ENCODE peak calls at places on chromosome 6, in six cellular contexts. X, J, C, L, P and E are unnamed samples. For H3K9me3, the result is how much of the 10 kb centered on the place peaks cover.

GRCh38 chr6:109793793-109794192 is 102.7 kb downstream of the FIG4 start:
- DNase-seq in C (no peak), J (no peak), X (peak), L (peak), P (no peak), E (peak)

GRCh38 chr6:25010166-25010565 is 74.4 kb upstream of the RIPOR2 start:
- DNase-seq in P (no peak), C (no peak), X (no peak), J (no peak), L (peak), E (no peak)

GRCh38 chr6:2471474-2471873 is 226.1 kb upstream of the GMDS start:
- DNase-seq in J (no peak), X (no peak), L (no peak), P (no peak), C (no peak), E (no peak)

GRCh38 chr6:20581070-20581469 is 46.8 kb downstream of the CDKAL1 start:
- DNase-seq in X (no peak), C (no peak), L (no peak), J (no peak), P (no peak), E (no peak)

GRCh38 chr6:115302731-115303130 is 758.0 kb downstream of the FRK start:
- DNase-seq in X (no peak), L (no peak), C (no peak), J (no peak), P (no peak), E (no peak)

GRCh38 chr6:37061157-37061804 is 55.8 kb downstream of the FGD2 start:
- DNase-seq in X (no peak), C (no peak), P (no peak), J (no peak), L (no peak), E (no peak)

GRCh38 chr6:125201961-125202729 is 48.6 kb downstream of the TPD52L1 start:
- DNase-seq in L (peak), C (no peak), X (peak), P (no peak), J (no peak), E (peak)

GRCh38 chr6:40348591-40348990 is 238.6 kb downstream of the LRFN2 start:
- DNase-seq in L (no peak), C (no peak), X (no peak), J (peak), P (no peak), E (no peak)

GRCh38 chr6:111918825-111919224 is 45.6 kb upstream of the FYN start:
- DNase-seq in X (peak), J (no peak), C (no peak), L (no peak), P (no peak), E (no peak)

GRCh38 chr6:70281923-70282902 is 20.7 kb downstream of the COL9A1 start:
- DNase-seq in P (peak), L (no peak), C (peak), X (no peak), J (peak), E (no peak)

DNA sequence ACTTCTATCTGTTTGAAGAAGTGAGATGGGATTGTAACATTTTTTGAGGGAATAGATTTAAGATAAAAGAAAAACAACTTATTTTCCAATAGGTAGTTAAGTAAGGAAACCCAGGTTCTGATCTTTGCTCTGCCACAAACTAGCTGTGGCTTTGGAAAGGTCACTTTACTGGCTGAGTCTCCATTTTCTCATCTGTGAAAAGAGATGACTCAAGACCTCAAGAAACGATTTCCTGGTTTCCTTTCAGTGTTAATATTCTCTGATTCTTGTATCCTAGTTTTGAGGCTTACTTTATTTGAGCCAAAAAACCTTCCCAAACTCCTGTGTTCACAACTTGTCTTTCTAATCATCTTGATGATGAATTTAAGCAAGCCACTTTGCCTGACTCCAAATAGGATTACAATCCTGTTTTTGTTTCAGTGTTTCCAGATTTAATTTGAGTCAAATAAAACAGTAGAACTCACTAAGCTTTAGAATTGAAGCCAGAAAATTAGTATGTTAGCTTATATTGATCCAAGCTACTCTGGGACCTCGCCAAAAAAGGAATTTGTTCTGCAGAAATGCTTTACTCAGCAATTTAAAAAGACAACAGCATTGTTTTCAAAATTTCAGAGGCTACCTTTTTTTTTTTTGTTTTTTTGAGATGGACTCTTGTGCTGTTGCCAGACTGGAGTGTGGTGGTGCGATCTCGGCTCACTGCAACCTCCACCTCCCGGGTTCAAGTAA is 51.1 kb downstream of the ENPP1 start:
- DNase-seq in J (no peak), P (no peak), L (no peak), X (peak), C (no peak), E (peak)
- H3K14ac ChIP-seq in J (no peak), P (no peak), L (no peak), X (peak), C (no peak), E (no peak)

GRCh38 chr6:137211910-137212309 is 7.3 kb downstream of the IFNGR1 start:
- DNase-seq in C (no peak), J (no peak), L (no peak), P (no peak), X (no peak), E (no peak)
- H3K9me3 ChIP-seq in C (under half), J (under half), L (under half), P (under half), X (under half), E (under half)

DNA sequence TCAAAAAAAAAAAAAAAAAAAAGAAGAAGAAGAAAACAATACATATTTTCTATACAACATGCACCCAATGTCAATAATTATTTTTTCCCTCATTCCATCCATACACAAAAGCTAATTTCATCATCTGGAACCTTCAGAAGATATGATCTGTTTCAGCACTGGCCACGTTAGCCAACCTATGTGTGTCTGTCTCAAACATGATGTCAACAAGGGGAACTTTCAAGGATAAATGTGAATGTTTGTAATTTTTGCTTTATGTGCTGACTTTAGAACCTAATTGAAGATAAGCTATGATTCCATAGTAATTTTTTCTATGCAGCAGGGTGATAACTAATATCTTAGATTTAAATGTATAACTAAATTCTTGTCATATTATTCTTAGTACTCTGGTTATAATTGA is 37.9 kb downstream of the IPCEF1 start:
- DNase-seq in L (peak), P (no peak), X (peak), C (no peak), J (no peak), E (peak)
- H3K14ac ChIP-seq in L (no peak), P (no peak), X (peak), C (no peak), J (no peak), E (no peak)

GRCh38 chr6:167661456-167662103 is 165.1 kb upstream of the AFDN start:
- DNase-seq in P (no peak), J (no peak), L (no peak), C (no peak), X (no peak), E (no peak)

GRCh38 chr6:167662104-167662880 is 164.4 kb upstream of the AFDN start:
- DNase-seq in L (no peak), J (no peak), P (no peak), X (no peak), C (no peak), E (no peak)

GRCh38 chr6:167660944-167661343 is 165.8 kb upstream of the AFDN start:
- DNase-seq in C (no peak), X (no peak), L (no peak), P (no peak), J (no peak), E (no peak)

GRCh38 chr6:167658106-167658505 is 168.6 kb upstream of the AFDN start:
- DNase-seq in C (no peak), X (no peak), J (no peak), P (no peak), L (peak), E (no peak)

GRCh38 chr6:167659016-167659415 is 167.7 kb upstream of the AFDN start:
- DNase-seq in J (no peak), L (no peak), X (no peak), P (no peak), C (no peak), E (no peak)
- H3K9me3 ChIP-seq in J (under half), L (under half), X (under half), P (under half), C (under half), E (under half)

GRCh38 chr6:13303668-13304017 is 24.7 kb downstream of the TBC1D7 start:
- DNase-seq in X (peak), C (no peak), L (peak), J (no peak), P (no peak), E (peak)
- H3K14ac ChIP-seq in X (peak), C (no peak), L (no peak), J (no peak), P (no peak), E (no peak)